ENCODE peak calls at places on chromosome 20, in four cellular contexts. C, E, U and X are unnamed samples.

GRCh38 chr20:4116091-4116490 is 100.7 kb upstream of the RNF24 start:
- DNase-seq in U (no peak), C (no peak), E (no peak), X (no peak)

GRCh38 chr20:58723628-58723984 is 31.0 kb downstream of the NPEPL1 start:
- DNase-seq in E (no peak), U (no peak), C (no peak), X (no peak)

GRCh38 chr20:8790442-8791074 is 278.3 kb upstream of the PLCB4 start:
- DNase-seq in U (peak), C (no peak), E (no peak), X (peak)

GRCh38 chr20:51156041-51156795 is 133.3 kb upstream of the KCNG1 start:
- DNase-seq in E (no peak), C (peak), U (peak), X (no peak)

GRCh38 chr20:19440660-19441527 is 228.5 kb downstream of the SLC24A3 start:
- DNase-seq in U (no peak), E (no peak), C (no peak), X (no peak)

GRCh38 chr20:62805365-62805710 is 703 bp downstream of the OGFR start:
- DNase-seq in C (no peak), E (no peak), U (no peak), X (no peak)

GRCh38 chr20:35135867-35136586 is 11.1 kb downstream of the EDEM2 start:
- DNase-seq in E (no peak), C (peak), U (no peak), X (no peak)

GRCh38 chr20:37922016-37922415 is 19.1 kb downstream of the VSTM2L start:
- DNase-seq in U (no peak), E (no peak), C (no peak), X (no peak)

GRCh38 chr20:62054451-62054953 is 11.2 kb downstream of the TAF4 start:
- DNase-seq in E (no peak), U (no peak), C (no peak), X (no peak)

GRCh38 chr20:53080969-53081871 is 109.1 kb downstream of the TSHZ2 start:
- DNase-seq in E (peak), U (no peak), C (no peak), X (no peak)

GRCh38 chr20:11210611-11211010 is 536.8 kb upstream of the JAG1 start:
- DNase-seq in C (no peak), E (no peak), U (no peak), X (no peak)

GRCh38 chr20:14956538-14956937 is 619.1 kb upstream of the FLRT3 start:
- DNase-seq in U (no peak), C (no peak), E (no peak), X (no peak)

GRCh38 chr20:3661836-3662665 is 1.1 kb downstream of the GFRA4 start:
- DNase-seq in U (no peak), C (no peak), E (no peak), X (no peak)

GRCh38 chr20:43749734-43750294 is 23.0 kb upstream of the GTSF1L start:
- DNase-seq in E (no peak), C (peak), U (no peak), X (peak)

GRCh38 chr20:17562804-17563305 is 7.0 kb upstream of the DSTN start:
- DNase-seq in U (no peak), C (peak), E (no peak), X (peak)

GRCh38 chr20:61764471-61765020 is 301.1 kb downstream of the TAF4 start:
- DNase-seq in U (no peak), C (no peak), E (no peak), X (no peak)

GRCh38 chr20:10111144-10111771 is 76.5 kb downstream of the ANKEF1 start:
- DNase-seq in C (no peak), U (no peak), E (no peak), X (no peak)

GRCh38 chr20:53738039-53738944 is 144.7 kb upstream of the ZNF217 start:
- DNase-seq in C (peak), E (peak), U (peak), X (peak)

GRCh38 chr20:44909872-44910689 is at the start of gene PABPC1L:
- DNase-seq in U (no peak), E (no peak), C (peak), X (peak)

GRCh38 chr20:61942526-61942925 is 123.2 kb downstream of the TAF4 start:
- DNase-seq in E (no peak), U (no peak), C (no peak), X (no peak)